ENCODE peak calls at places on chromosome 2, in eight cellular contexts. S is neural crest cell, W is spleen, L is Calu3, P is choroid plexus epithelial cell, H is fibroblast of the aortic adventitia, Q is AG04450, R is CD14-positive monocyte. I is an unnamed sample.

GRCh38 chr2:65057391-65058052 is 1.3 kb downstream of the CEP68 start:
- DNase-seq in S (no peak), W (no peak), L (peak), P (peak), H (peak), Q (no peak), R (peak), I (no peak)

GRCh38 chr2:33681333-33681732 is 82.2 kb upstream of the FAM98A start:
- DNase-seq in S (no peak), W (no peak), L (no peak), P (peak), H (peak), Q (no peak), R (no peak), I (no peak)

GRCh38 chr2:675982-676646 is 1.1 kb downstream of the TMEM18 start:
- DNase-seq in S (peak), W (no peak), L (peak), P (peak), H (peak), Q (peak), R (no peak), I (no peak)

GRCh38 chr2:109330056-109330455 is 201.1 kb downstream of the SH3RF3 start:
- DNase-seq in S (no peak), W (no peak), L (no peak), P (peak), H (peak), Q (no peak), R (no peak), I (no peak)

GRCh38 chr2:8860239-8860638 is 22.8 kb upstream of the KIDINS220 start:
- DNase-seq in S (no peak), W (no peak), L (no peak), P (peak), H (no peak), Q (no peak), R (no peak), I (no peak)

GRCh38 chr2:208142925-208143799 is 2.8 kb downstream of the CRYGB start:
- DNase-seq in S (no peak), W (no peak), L (no peak), P (no peak), H (no peak), Q (no peak), R (no peak), I (no peak)

GRCh38 chr2:102792538-102793208 is 30.8 kb downstream of the TMEM182 start:
- DNase-seq in S (no peak), W (no peak), L (no peak), P (no peak), H (no peak), Q (no peak), R (no peak), I (no peak)

GRCh38 chr2:215277942-215278341 is 33.9 kb upstream of the ATIC start:
- DNase-seq in S (no peak), W (no peak), L (peak), P (peak), H (peak), Q (no peak), R (no peak), I (no peak)

GRCh38 chr2:189763908-189764661 is 1.5 kb upstream of the OSGEPL1 start:
- DNase-seq in S (no peak), W (no peak), L (no peak), P (peak), H (peak), Q (no peak), R (no peak), I (no peak)

GRCh38 chr2:190649798-190650390 is 1.0 kb downstream of the NAB1 start:
- DNase-seq in S (no peak), W (no peak), L (no peak), P (no peak), H (peak), Q (no peak), R (no peak), I (no peak)

GRCh38 chr2:80136338-80136737 is 168.2 kb downstream of the LRRTM1 start:
- DNase-seq in S (no peak), W (no peak), L (no peak), P (no peak), H (no peak), Q (no peak), R (no peak), I (no peak)

GRCh38 chr2:118089015-118089800 is 937 bp downstream of the INSIG2 start:
- DNase-seq in S (peak), W (no peak), L (peak), P (peak), H (peak), Q (no peak), R (no peak), I (no peak)

GRCh38 chr2:39730685-39731302 is 48.3 kb downstream of the THUMPD2 start:
- DNase-seq in S (no peak), W (no peak), L (no peak), P (peak), H (no peak), Q (no peak), R (no peak), I (no peak)

GRCh38 chr2:172100080-172101007 is 2.4 kb downstream of the DLX2 start:
- DNase-seq in S (peak), W (peak), L (no peak), P (no peak), H (no peak), Q (no peak), R (no peak), I (no peak)

GRCh38 chr2:189298481-189298880 is 118.9 kb upstream of the COL5A2 start:
- DNase-seq in S (no peak), W (no peak), L (no peak), P (peak), H (peak), Q (no peak), R (no peak), I (no peak)

GRCh38 chr2:163708265-163708664 is 27.5 kb downstream of the FIGN start:
- DNase-seq in S (no peak), W (no peak), L (no peak), P (no peak), H (no peak), Q (no peak), R (no peak), I (no peak)

GRCh38 chr2:102839668-102840388 is 78.0 kb downstream of the TMEM182 start:
- DNase-seq in S (peak), W (no peak), L (peak), P (peak), H (peak), Q (peak), R (no peak), I (no peak)

GRCh38 chr2:31440764-31441163 is 26.2 kb upstream of the XDH start:
- DNase-seq in S (no peak), W (no peak), L (no peak), P (no peak), H (peak), Q (peak), R (no peak), I (no peak)

GRCh38 chr2:185793532-185794073 is 55.0 kb downstream of the FSIP2 start:
- DNase-seq in S (no peak), W (no peak), L (no peak), P (no peak), H (no peak), Q (no peak), R (no peak), I (no peak)

GRCh38 chr2:227610123-227610522 is 4.5 kb downstream of the SCYGR3 start:
- DNase-seq in S (no peak), W (no peak), L (no peak), P (no peak), H (no peak), Q (no peak), R (no peak), I (no peak)

GRCh38 chr2:205720451-205720902 is 38.2 kb downstream of the NRP2 start:
- DNase-seq in S (no peak), W (no peak), L (no peak), P (no peak), H (no peak), Q (no peak), R (no peak), I (no peak)

GRCh38 chr2:205722538-205722878 is 40.2 kb downstream of the NRP2 start:
- DNase-seq in S (no peak), W (no peak), L (no peak), P (no peak), H (no peak), Q (no peak), R (no peak), I (no peak)

GRCh38 chr2:205719864-205720263 is 37.6 kb downstream of the NRP2 start:
- DNase-seq in S (no peak), W (no peak), L (no peak), P (no peak), H (no peak), Q (no peak), R (no peak), I (no peak)

GRCh38 chr2:205723174-205723573 is 40.9 kb downstream of the NRP2 start:
- DNase-seq in S (no peak), W (no peak), L (no peak), P (no peak), H (peak), Q (no peak), R (no peak), I (no peak)

DNA sequence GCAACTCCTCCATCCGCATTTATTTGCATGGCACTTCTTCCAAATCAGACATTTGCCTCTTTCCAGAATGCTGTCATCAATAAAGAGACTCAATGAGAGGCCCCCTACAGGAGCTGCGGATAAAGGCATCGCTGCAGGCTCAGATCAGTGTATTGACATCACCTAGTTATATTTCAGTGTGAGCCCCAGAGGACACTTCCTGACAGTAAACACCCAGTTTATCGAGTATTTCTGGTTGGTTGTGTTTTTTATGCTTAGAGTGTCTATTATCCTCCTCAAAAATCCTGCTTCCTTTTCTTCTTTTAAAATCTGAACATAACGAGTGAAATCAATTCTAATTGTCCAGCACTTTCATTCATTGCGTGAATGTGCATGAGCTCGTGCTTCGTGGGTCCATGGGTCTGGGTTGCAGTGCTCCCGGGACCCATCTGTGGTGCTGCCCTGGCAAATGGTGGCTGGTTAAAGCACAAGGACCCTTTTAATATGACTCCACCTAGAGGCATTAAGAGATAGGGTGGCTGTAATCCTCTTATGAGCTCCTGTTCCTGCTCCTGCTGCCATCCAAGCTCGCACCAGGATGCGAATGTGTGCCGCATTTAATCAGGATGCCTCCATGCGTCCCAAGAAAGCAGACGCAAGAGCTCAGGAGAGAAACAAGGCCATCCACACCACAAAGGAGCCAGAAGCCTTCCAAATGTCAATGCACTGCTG is 38.9 kb downstream of the NRP2 start:
- DNase-seq in S (peak), W (no peak), L (no peak), P (no peak), H (no peak), Q (no peak), R (no peak), I (no peak)
- TF ChIP-seq CTCF in S (peak), W (peak), L (peak), P (peak), H (peak), Q (peak), R (no peak), I (peak)

GRCh38 chr2:85804583-85804982 is 50.8 kb downstream of the ATOH8 start:
- DNase-seq in S (no peak), W (peak), L (no peak), P (no peak), H (peak), Q (no peak), R (no peak), I (no peak)
- TF ChIP-seq CTCF in S (peak), W (peak), L (peak), P (peak), H (peak), Q (peak), R (peak), I (peak)

DNA sequence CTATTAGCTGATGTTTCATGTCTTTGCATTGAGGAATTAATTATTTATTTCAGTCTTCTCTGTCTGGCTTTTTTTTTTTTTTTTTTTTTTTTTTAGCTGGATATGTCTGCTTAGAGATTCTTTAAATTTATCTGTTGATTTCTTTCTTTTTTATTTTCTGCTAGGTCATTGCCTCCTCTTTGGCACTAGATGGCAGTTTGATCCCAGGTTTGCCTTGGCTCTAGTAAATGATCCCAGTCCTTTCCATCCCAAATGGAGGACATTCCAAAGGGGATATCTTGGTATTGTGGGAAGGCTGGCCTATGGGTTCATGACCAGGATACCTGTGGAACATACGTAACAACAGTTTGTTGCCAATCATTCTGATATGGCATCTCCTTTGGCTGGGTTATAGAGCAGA is 339.5 kb upstream of the GCFC2 start:
- DNase-seq in S (no peak), W (no peak), L (no peak), P (no peak), H (no peak), Q (no peak), R (no peak), I (no peak)
- TF ChIP-seq CTCF in S (peak), W (no peak), L (no peak), P (no peak), H (no peak), Q (no peak), R (no peak), I (no peak)

DNA sequence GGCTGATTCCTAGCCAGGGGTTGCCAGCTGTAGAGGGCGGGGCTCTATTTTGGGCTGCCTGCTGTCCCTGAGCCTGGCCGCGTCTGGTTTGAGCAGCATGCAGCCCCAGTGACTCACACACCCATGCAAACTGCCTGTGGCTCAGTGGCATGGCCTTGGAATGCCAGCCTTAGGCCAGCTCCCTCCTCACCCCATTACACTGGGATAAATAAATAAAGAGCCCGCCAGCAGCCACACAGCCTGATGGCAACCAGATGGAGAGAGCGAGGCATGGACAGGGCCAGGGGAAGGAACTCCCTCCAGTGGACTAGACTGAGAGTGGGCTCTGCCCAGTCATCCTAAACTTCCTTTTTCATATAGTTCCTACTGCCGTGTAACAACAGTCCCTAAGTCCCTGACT is 18.3 kb downstream of the NHEJ1 start:
- DNase-seq in S (no peak), W (no peak), L (peak), P (peak), H (peak), Q (peak), R (no peak), I (peak)
- TF ChIP-seq CTCF in S (no peak), W (no peak), L (no peak), P (peak), H (peak), Q (peak), R (no peak), I (peak)

I was measured in chondrocyte.